ENCODE peak calls at places on chromosome 19, in five cellular contexts. One of them, this sample, is unnamed. For H3K4me1, the result is how much of the 10 kb centered on the place peaks cover.

GRCh38 chr19:46913852-46914430 is 53.1 kb downstream of the ARHGAP35 start:
- DNase-seq in stomach: no peak
- DNase-seq in GM12878: peak
- DNase-seq in IMR-90: peak
- DNase-seq in HCT116: no peak
- DNase-seq in this sample: no peak

GRCh38 chr19:376111-376470 is 31.5 kb upstream of the MIER2 start:
- DNase-seq in HCT116: no peak
- DNase-seq in stomach: no peak
- DNase-seq in GM12878: no peak
- DNase-seq in IMR-90: no peak
- DNase-seq in this sample: peak

GRCh38 chr19:7979011-7979410 is 26.4 kb downstream of the ELAVL1 start:
- DNase-seq in IMR-90: no peak
- DNase-seq in HCT116: no peak
- DNase-seq in GM12878: no peak
- DNase-seq in stomach: no peak
- DNase-seq in this sample: no peak

GRCh38 chr19:29076963-29077362 is 136.0 kb downstream of the UQCRFS1 start:
- DNase-seq in stomach: no peak
- DNase-seq in GM12878: no peak
- DNase-seq in HCT116: no peak
- DNase-seq in IMR-90: no peak
- DNase-seq in this sample: no peak

GRCh38 chr19:39544201-39544903 is 4.4 kb upstream of the EID2 start:
- DNase-seq in IMR-90: peak
- DNase-seq in HCT116: no peak
- DNase-seq in stomach: no peak
- DNase-seq in GM12878: no peak
- DNase-seq in this sample: no peak

GRCh38 chr19:16896913-16897571 is 8.2 kb downstream of the F2RL3 start:
- DNase-seq in HCT116: peak
- DNase-seq in GM12878: peak
- DNase-seq in stomach: peak
- DNase-seq in IMR-90: peak
- DNase-seq in this sample: peak

GRCh38 chr19:48752511-48753365 is at the start of gene FUT1:
- DNase-seq in IMR-90: no peak
- DNase-seq in GM12878: no peak
- DNase-seq in HCT116: peak
- DNase-seq in stomach: peak
- DNase-seq in this sample: peak

GRCh38 chr19:848457-848921 is 3.6 kb upstream of the ELANE start:
- DNase-seq in stomach: no peak
- DNase-seq in IMR-90: no peak
- DNase-seq in GM12878: no peak
- DNase-seq in HCT116: no peak
- DNase-seq in this sample: no peak

GRCh38 chr19:7294571-7295212 is 478 bp upstream of the INSR start:
- DNase-seq in IMR-90: peak
- DNase-seq in GM12878: no peak
- DNase-seq in HCT116: peak
- DNase-seq in stomach: peak
- DNase-seq in this sample: peak

GRCh38 chr19:28606269-28607032 is 606.5 kb downstream of the UQCRFS1 start:
- DNase-seq in GM12878: no peak
- DNase-seq in IMR-90: no peak
- DNase-seq in stomach: no peak
- DNase-seq in HCT116: no peak
- DNase-seq in this sample: no peak

DNA sequence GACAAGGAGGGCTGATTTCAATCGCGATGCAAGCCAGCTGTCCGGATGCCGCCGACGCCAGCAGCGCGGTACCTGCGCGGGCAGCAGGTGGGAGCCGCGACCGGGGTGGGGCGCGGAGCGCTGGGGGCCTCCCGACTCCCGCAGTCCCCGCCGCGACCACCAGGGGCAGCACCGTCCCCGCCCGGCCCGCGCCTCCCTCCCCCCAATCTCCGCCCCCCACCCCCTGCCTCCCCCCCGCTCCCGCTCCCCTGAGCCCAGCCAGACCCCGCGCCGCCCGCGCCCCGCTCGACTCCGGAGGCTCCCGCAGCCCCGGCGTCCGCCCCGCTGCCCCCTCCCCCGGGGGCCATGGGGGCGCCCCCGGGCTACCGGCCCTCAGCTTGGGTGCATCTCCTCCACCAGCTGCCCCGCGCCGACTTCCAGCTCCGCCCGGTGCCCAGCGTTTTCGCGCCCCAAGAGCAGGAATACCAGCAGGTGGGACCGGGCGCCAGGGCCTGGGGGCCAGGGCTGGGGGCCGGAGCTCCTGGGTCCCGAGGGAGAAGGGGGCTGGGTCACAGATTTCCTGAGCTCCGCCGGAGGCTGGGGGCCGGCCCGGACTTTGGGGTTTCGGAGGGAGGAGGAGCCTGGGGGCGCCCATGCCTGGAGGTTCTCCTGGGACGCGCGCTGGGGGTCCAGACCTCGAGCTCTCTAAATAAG is at the start of gene TTYH1:
- DNase-seq in HCT116: no peak
- DNase-seq in stomach: no peak
- DNase-seq in IMR-90: no peak
- DNase-seq in GM12878: no peak
- DNase-seq in this sample: no peak
- TF ChIP-seq CTCF in HCT116: peak
- TF ChIP-seq CTCF in stomach: no peak
- TF ChIP-seq CTCF in IMR-90: no peak
- TF ChIP-seq CTCF in GM12878: no peak
- TF ChIP-seq CTCF in this sample: peak

GRCh38 chr19:1942078-1942933 is 1.3 kb downstream of the CSNK1G2 start:
- DNase-seq in IMR-90: peak
- DNase-seq in stomach: peak
- DNase-seq in HCT116: no peak
- DNase-seq in GM12878: peak
- DNase-seq in this sample: peak
- TF ChIP-seq POLR2A in IMR-90: no peak
- TF ChIP-seq POLR2A in stomach: peak
- TF ChIP-seq POLR2A in HCT116: no peak
- TF ChIP-seq POLR2A in GM12878: peak
- TF ChIP-seq POLR2A in this sample: no peak

DNA sequence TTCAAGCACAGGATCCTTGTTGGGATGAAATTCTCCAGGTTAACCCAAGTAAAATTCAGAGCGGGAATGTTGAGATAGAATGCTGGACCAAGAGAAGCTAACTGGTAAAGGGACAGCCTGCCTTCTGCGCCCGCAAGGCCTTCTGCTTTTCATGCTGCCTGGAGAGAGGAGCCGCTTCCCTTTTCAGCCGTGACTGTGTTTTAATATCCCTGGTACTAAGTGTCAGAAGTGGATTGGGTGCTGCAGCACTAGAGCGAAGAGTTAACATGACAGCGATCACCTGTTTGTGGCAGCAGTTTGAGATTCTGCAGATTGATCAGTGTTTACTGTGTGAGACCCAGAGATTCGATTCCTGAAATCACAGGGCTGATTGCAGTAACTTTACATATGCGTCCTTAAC is 197.4 kb upstream of the ZNF536 start:
- DNase-seq in GM12878: no peak
- DNase-seq in stomach: no peak
- DNase-seq in IMR-90: no peak
- DNase-seq in HCT116: no peak
- DNase-seq in this sample: no peak
- H3K4me1 ChIP-seq in GM12878: under half
- H3K4me1 ChIP-seq in stomach: under half
- H3K4me1 ChIP-seq in IMR-90: under half
- H3K4me1 ChIP-seq in HCT116: under half
- H3K4me1 ChIP-seq in this sample: under half

GRCh38 chr19:34260771-34261173 is 6.4 kb downstream of the GARRE1 start:
- DNase-seq in HCT116: no peak
- DNase-seq in GM12878: no peak
- DNase-seq in stomach: no peak
- DNase-seq in IMR-90: peak
- DNase-seq in this sample: peak

GRCh38 chr19:34265221-34265650 is 10.9 kb downstream of the GARRE1 start:
- DNase-seq in stomach: no peak
- DNase-seq in HCT116: no peak
- DNase-seq in IMR-90: no peak
- DNase-seq in GM12878: no peak
- DNase-seq in this sample: no peak

GRCh38 chr19:34263745-34264237 is 9.4 kb downstream of the GARRE1 start:
- DNase-seq in stomach: no peak
- DNase-seq in HCT116: no peak
- DNase-seq in GM12878: no peak
- DNase-seq in IMR-90: no peak
- DNase-seq in this sample: no peak

GRCh38 chr19:34259367-34259865 is 5.1 kb downstream of the GARRE1 start:
- DNase-seq in stomach: no peak
- DNase-seq in HCT116: no peak
- DNase-seq in GM12878: no peak
- DNase-seq in IMR-90: peak
- DNase-seq in this sample: no peak

DNA sequence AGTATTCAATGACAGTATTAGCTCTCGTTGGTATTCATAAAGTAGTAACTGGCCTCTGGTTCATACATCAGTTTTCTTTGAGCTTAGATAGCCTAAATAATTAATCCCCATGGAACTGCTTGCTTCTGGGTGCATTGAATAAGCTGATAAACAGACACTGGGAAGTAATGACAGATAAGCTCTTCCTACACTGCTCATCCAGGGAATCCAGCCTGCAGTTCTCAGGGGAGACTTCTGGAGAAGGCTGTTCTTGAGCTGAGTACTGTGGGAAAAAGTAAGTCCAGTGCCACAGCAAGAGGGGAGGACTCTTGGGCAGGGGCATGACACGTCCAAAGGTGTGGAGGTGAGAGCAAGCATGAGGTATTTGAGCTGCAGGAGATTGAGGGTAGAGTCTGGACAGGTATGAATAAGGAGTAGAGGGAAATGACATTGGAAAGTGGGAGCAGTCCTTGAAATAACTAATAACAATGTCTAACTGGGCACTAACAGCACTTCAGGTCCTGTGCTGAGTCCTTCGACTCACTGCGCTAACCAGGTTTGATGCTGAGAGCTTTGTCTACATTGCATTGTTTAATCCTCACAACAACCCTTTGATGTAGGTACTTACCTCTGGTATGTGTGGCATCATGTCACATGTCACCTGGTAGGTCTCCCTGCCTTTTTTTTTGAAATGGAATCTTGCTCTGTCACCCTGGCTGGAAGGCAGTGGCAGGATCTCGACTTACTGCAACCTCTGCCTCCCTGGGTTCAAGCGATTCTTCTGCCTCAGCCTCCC is 7.2 kb downstream of the GARRE1 start:
- DNase-seq in HCT116: no peak
- DNase-seq in GM12878: no peak
- DNase-seq in IMR-90: no peak
- DNase-seq in stomach: no peak
- DNase-seq in this sample: no peak
- TF ChIP-seq CTCF in HCT116: no peak
- TF ChIP-seq CTCF in GM12878: no peak
- TF ChIP-seq CTCF in IMR-90: no peak
- TF ChIP-seq CTCF in stomach: no peak
- TF ChIP-seq CTCF in this sample: no peak

GRCh38 chr19:38355728-38356725 is 18.3 kb upstream of the PSMD8 start:
- DNase-seq in IMR-90: no peak
- DNase-seq in stomach: no peak
- DNase-seq in HCT116: no peak
- DNase-seq in GM12878: no peak
- DNase-seq in this sample: no peak
- TF ChIP-seq POLR2A in IMR-90: no peak
- TF ChIP-seq POLR2A in stomach: no peak
- TF ChIP-seq POLR2A in HCT116: no peak
- TF ChIP-seq POLR2A in GM12878: no peak
- TF ChIP-seq POLR2A in this sample: no peak

GRCh38 chr19:45423589-45424190 is at the start of gene ERCC1:
- DNase-seq in IMR-90: peak
- DNase-seq in GM12878: peak
- DNase-seq in stomach: peak
- DNase-seq in HCT116: peak
- DNase-seq in this sample: peak
- H3K4me1 ChIP-seq in IMR-90: under half
- H3K4me1 ChIP-seq in GM12878: under half
- H3K4me1 ChIP-seq in stomach: under half
- H3K4me1 ChIP-seq in HCT116: half or more
- H3K4me1 ChIP-seq in this sample: under half

GRCh38 chr19:55485439-55486011 is 537 bp downstream of the NAT14 start:
- DNase-seq in stomach: no peak
- DNase-seq in GM12878: no peak
- DNase-seq in HCT116: no peak
- DNase-seq in IMR-90: no peak
- DNase-seq in this sample: no peak
- TF ChIP-seq CTCF in stomach: no peak
- TF ChIP-seq CTCF in GM12878: no peak
- TF ChIP-seq CTCF in HCT116: no peak
- TF ChIP-seq CTCF in IMR-90: no peak
- TF ChIP-seq CTCF in this sample: no peak